ENCODE peak calls at places on chromosomes 16 and 17, in six cellular contexts. One of them, this sample, is unnamed.

GRCh38 chr16:14452066-14452465 is 178.0 kb downstream of the PARN start:
- DNase-seq in HL-60: no peak
- DNase-seq in HCT116: no peak
- DNase-seq in GM12878: no peak
- DNase-seq in GM23338: no peak
- DNase-seq in HepG2: no peak
- DNase-seq in this sample: no peak

GRCh38 chr17:80706454-80706853 is 161.8 kb downstream of the RPTOR start:
- DNase-seq in HepG2: peak
- DNase-seq in GM23338: peak
- DNase-seq in GM12878: no peak
- DNase-seq in HCT116: no peak
- DNase-seq in HL-60: no peak
- DNase-seq in this sample: no peak

GRCh38 chr17:30600062-30600829 is 123.0 kb downstream of the GOSR1 start:
- DNase-seq in GM23338: peak
- DNase-seq in HepG2: peak
- DNase-seq in GM12878: peak
- DNase-seq in HCT116: peak
- DNase-seq in HL-60: peak
- DNase-seq in this sample: peak

GRCh38 chr16:31331807-31332301 is 23.1 kb upstream of the ITGAX start:
- DNase-seq in GM23338: no peak
- DNase-seq in GM12878: no peak
- DNase-seq in HepG2: no peak
- DNase-seq in HL-60: no peak
- DNase-seq in HCT116: no peak
- DNase-seq in this sample: no peak

GRCh38 chr16:25108054-25108453 is 3.5 kb upstream of the LCMT1 start:
- DNase-seq in HCT116: no peak
- DNase-seq in GM23338: peak
- DNase-seq in HL-60: no peak
- DNase-seq in GM12878: no peak
- DNase-seq in HepG2: peak
- DNase-seq in this sample: no peak

GRCh38 chr16:47019563-47019962 is 46.1 kb upstream of the DNAJA2 start:
- DNase-seq in GM12878: no peak
- DNase-seq in HL-60: no peak
- DNase-seq in HCT116: no peak
- DNase-seq in HepG2: no peak
- DNase-seq in GM23338: no peak
- DNase-seq in this sample: no peak

GRCh38 chr17:4854181-4854681 is 21.1 kb downstream of the MINK1 start:
- DNase-seq in HCT116: no peak
- DNase-seq in HepG2: peak
- DNase-seq in GM12878: no peak
- DNase-seq in GM23338: no peak
- DNase-seq in HL-60: no peak
- DNase-seq in this sample: no peak

GRCh38 chr17:74393323-74393942 is 26.1 kb downstream of the GPR142 start:
- DNase-seq in HL-60: no peak
- DNase-seq in GM23338: no peak
- DNase-seq in HCT116: no peak
- DNase-seq in GM12878: no peak
- DNase-seq in HepG2: no peak
- DNase-seq in this sample: no peak

GRCh38 chr17:15121426-15121825 is 143.7 kb downstream of the PMP22 start:
- DNase-seq in GM23338: no peak
- DNase-seq in HL-60: no peak
- DNase-seq in HCT116: no peak
- DNase-seq in GM12878: no peak
- DNase-seq in HepG2: no peak
- DNase-seq in this sample: no peak

GRCh38 chr16:79261461-79261860 is 339.1 kb downstream of the MAF start:
- DNase-seq in HL-60: no peak
- DNase-seq in GM12878: no peak
- DNase-seq in GM23338: peak
- DNase-seq in HepG2: peak
- DNase-seq in HCT116: no peak
- DNase-seq in this sample: no peak

GRCh38 chr17:76166906-76167305 is 25.9 kb upstream of the FOXJ1 start:
- DNase-seq in GM23338: no peak
- DNase-seq in HCT116: no peak
- DNase-seq in HepG2: no peak
- DNase-seq in GM12878: no peak
- DNase-seq in HL-60: no peak
- DNase-seq in this sample: no peak

GRCh38 chr17:80861892-80862291 is 129.7 kb upstream of the CHMP6 start:
- DNase-seq in HCT116: no peak
- DNase-seq in GM23338: peak
- DNase-seq in HL-60: no peak
- DNase-seq in HepG2: no peak
- DNase-seq in GM12878: no peak
- DNase-seq in this sample: no peak

GRCh38 chr17:2087597-2088211 is 32.8 kb downstream of the HIC1 start:
- DNase-seq in HCT116: no peak
- DNase-seq in GM23338: no peak
- DNase-seq in GM12878: peak
- DNase-seq in HL-60: peak
- DNase-seq in HepG2: no peak
- DNase-seq in this sample: no peak

GRCh38 chr16:85172465-85173071 is 60.3 kb upstream of the CIBAR2 start:
- DNase-seq in GM23338: peak
- DNase-seq in GM12878: no peak
- DNase-seq in HL-60: no peak
- DNase-seq in HepG2: peak
- DNase-seq in HCT116: peak
- DNase-seq in this sample: peak

GRCh38 chr16:72426416-72426815 is 254.5 kb upstream of the PMFBP1 start:
- DNase-seq in HCT116: no peak
- DNase-seq in HepG2: no peak
- DNase-seq in GM23338: no peak
- DNase-seq in GM12878: no peak
- DNase-seq in HL-60: no peak
- DNase-seq in this sample: no peak

GRCh38 chr17:48550313-48551205 is 5.7 kb upstream of the HOXB2 start:
- DNase-seq in GM12878: no peak
- DNase-seq in HepG2: no peak
- DNase-seq in HCT116: no peak
- DNase-seq in GM23338: peak
- DNase-seq in HL-60: no peak
- DNase-seq in this sample: no peak

GRCh38 chr17:6491071-6491700 is 46.9 kb downstream of the PIMREG start:
- DNase-seq in GM23338: peak
- DNase-seq in HCT116: no peak
- DNase-seq in HepG2: no peak
- DNase-seq in GM12878: no peak
- DNase-seq in HL-60: no peak
- DNase-seq in this sample: no peak

GRCh38 chr17:5825717-5826330 is 241.5 kb upstream of the NLRP1 start:
- DNase-seq in HepG2: no peak
- DNase-seq in GM12878: no peak
- DNase-seq in GM23338: no peak
- DNase-seq in HL-60: no peak
- DNase-seq in HCT116: no peak
- DNase-seq in this sample: peak

GRCh38 chr16:16805809-16806208 is 426.9 kb downstream of the NPIPA7 start:
- DNase-seq in HepG2: no peak
- DNase-seq in GM23338: no peak
- DNase-seq in HCT116: no peak
- DNase-seq in GM12878: no peak
- DNase-seq in HL-60: no peak
- DNase-seq in this sample: no peak

DNA sequence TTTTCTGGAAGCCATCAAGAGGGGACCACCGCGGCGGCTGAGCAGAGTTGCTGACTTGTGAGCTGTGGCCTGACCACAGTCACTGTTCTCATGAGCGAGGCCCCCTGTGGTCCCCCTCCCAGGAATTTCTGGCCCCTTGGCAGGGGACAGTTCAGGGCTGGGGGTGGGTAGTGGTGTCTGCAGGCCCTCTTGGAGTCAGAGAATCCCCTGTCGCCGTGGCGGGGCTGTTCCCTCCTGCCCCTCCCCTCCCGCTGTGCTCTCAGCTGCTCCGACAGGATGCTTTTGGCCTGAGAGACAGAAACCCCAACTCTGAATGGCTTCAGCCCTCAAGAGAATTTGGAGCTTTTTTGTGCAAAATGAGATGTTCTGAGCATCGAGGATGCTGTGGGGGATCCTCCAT is 292.0 kb downstream of the SEC14L1 start:
- DNase-seq in GM23338: no peak
- DNase-seq in HepG2: no peak
- DNase-seq in HL-60: no peak
- DNase-seq in GM12878: no peak
- DNase-seq in HCT116: no peak
- DNase-seq in this sample: no peak
- TF ChIP-seq REST in GM23338: no peak
- TF ChIP-seq REST in HepG2: no peak
- TF ChIP-seq REST in HL-60: no peak
- TF ChIP-seq REST in GM12878: no peak
- TF ChIP-seq REST in HCT116: no peak
- TF ChIP-seq REST in this sample: no peak

GRCh38 chr17:82450357-82451106 is at the start of gene CYBC1:
- DNase-seq in HL-60: peak
- DNase-seq in HepG2: peak
- DNase-seq in GM12878: peak
- DNase-seq in GM23338: peak
- DNase-seq in HCT116: peak
- DNase-seq in this sample: no peak
- H3K4me3 ChIP-seq in HL-60: peak
- H3K4me3 ChIP-seq in HepG2: peak
- H3K4me3 ChIP-seq in GM12878: peak
- H3K4me3 ChIP-seq in GM23338: peak
- H3K4me3 ChIP-seq in HCT116: peak
- H3K4me3 ChIP-seq in this sample: peak

DNA sequence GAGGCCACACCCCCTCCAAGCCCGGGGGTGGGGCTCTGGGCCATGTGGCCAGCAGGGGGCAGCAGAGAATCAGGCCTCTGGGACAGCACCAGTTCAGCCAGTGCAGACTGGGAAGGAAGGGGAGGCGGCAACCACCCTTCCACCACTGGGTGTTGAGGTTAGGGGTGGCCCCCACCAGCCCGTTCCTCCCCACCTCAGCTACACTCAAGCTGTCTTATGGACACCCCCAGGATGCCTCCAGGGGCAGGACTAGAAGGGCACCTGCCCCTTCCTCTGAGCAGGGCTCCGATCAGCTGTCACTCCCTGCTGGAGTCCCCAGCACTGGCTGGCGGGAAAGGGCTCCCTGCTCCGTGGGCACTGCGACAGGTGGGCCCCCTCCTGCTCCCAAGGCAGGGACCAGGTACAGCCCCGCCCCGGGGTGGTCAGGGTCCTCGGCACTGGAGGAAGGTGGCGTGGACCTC is 21.8 kb downstream of the KATNB1 start:
- DNase-seq in HCT116: no peak
- DNase-seq in GM12878: no peak
- DNase-seq in GM23338: peak
- DNase-seq in HepG2: peak
- DNase-seq in HL-60: peak
- DNase-seq in this sample: no peak
- TF ChIP-seq POLR2AphosphoS5 in HCT116: peak
- TF ChIP-seq POLR2AphosphoS5 in GM12878: no peak
- TF ChIP-seq POLR2AphosphoS5 in GM23338: no peak
- TF ChIP-seq POLR2AphosphoS5 in HepG2: no peak
- TF ChIP-seq POLR2AphosphoS5 in HL-60: peak
- TF ChIP-seq POLR2AphosphoS5 in this sample: no peak

DNA sequence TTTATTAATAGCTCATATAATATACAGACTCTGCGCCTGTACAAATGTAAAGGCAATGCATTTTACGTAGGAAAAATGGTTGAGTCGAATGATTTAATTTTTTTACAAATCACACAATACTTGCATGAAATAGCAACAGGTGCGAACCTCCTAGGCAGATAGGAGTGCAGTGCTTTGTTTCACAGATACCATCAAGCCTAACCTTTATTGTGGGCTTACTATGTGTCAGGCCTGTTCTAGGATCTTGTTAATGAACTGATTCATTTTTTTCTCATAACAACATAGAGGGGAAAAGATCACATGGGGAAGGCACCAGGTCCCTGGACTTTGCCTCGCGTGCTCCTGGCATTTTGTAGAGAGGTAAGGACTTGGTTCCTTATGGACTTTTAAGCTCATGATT is 107.8 kb downstream of the PRKCB start:
- DNase-seq in GM12878: no peak
- DNase-seq in HepG2: no peak
- DNase-seq in GM23338: no peak
- DNase-seq in HCT116: no peak
- DNase-seq in HL-60: no peak
- DNase-seq in this sample: no peak
- TF ChIP-seq REST in GM12878: no peak
- TF ChIP-seq REST in HepG2: no peak
- TF ChIP-seq REST in GM23338: no peak
- TF ChIP-seq REST in HCT116: no peak
- TF ChIP-seq REST in HL-60: no peak
- TF ChIP-seq REST in this sample: no peak

GRCh38 chr17:13346592-13346991 is 255.1 kb downstream of the HS3ST3A1 start:
- DNase-seq in HL-60: no peak
- DNase-seq in GM23338: no peak
- DNase-seq in GM12878: no peak
- DNase-seq in HepG2: no peak
- DNase-seq in HCT116: no peak
- DNase-seq in this sample: no peak
- H3K4me3 ChIP-seq in HL-60: no peak
- H3K4me3 ChIP-seq in GM23338: no peak
- H3K4me3 ChIP-seq in GM12878: no peak
- H3K4me3 ChIP-seq in HepG2: no peak
- H3K4me3 ChIP-seq in HCT116: no peak
- H3K4me3 ChIP-seq in this sample: no peak

DNA sequence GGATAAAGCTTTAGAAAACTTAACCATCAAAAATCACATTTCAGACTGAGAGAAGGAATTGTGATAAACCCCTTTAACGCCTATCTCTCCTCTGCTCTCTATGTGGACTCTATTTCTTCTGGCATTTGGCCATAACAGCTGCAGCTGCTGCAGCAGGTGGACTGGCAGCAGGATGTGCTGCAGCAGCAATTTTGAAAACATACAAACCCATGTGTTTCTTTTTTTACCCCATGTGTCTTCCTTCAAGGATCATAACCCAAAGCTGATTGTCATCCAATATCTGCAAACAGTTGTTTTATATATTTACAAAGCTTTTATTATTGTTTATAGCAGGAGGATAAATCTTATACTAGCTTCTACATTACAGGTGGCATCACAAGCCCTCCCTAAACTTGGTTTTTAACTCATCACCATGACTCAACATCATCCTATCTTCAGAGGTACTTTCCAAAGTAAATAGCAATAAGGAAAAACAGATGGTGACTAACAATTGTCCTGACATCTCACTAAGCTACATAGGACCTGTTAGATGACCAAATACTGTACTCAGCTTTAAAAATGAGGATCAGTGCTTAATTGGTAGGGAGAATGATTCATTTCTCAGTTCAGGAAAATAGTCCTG is 14.5 kb upstream of the KRTAP9-2 start:
- DNase-seq in HCT116: peak
- DNase-seq in HepG2: no peak
- DNase-seq in HL-60: no peak
- DNase-seq in GM23338: no peak
- DNase-seq in GM12878: no peak
- DNase-seq in this sample: peak
- TF ChIP-seq POLR2AphosphoS5 in HCT116: no peak
- TF ChIP-seq POLR2AphosphoS5 in HepG2: no peak
- TF ChIP-seq POLR2AphosphoS5 in HL-60: no peak
- TF ChIP-seq POLR2AphosphoS5 in GM23338: no peak
- TF ChIP-seq POLR2AphosphoS5 in GM12878: no peak
- TF ChIP-seq POLR2AphosphoS5 in this sample: no peak